ENCODE peak calls at places on chromosome 10, in eight cellular contexts. D is kidney epithelial cell; C is IMR-90; J is activated naive CD4-positive, alpha-beta T cell; E is lung microvascular endothelial cell; F is iPS-NIHi11; N is HCT116; A is AG04450. T is an unnamed sample.

GRCh38 chr10:19634163-19634562 is 182.1 kb upstream of the PLXDC2 start:
- DNase-seq in N (no peak), D (no peak), A (no peak), J (no peak), E (no peak), C (no peak), F (no peak), T (no peak)

GRCh38 chr10:3778708-3779108 is 6.3 kb downstream of the KLF6 start:
- DNase-seq in D (no peak), N (no peak), E (peak; percentile 55), A (no peak), C (peak; percentile 12), J (no peak), F (no peak), T (no peak)

GRCh38 chr10:81031774-81032173 is 494.1 kb downstream of the SH2D4B start:
- DNase-seq in J (no peak), D (no peak), A (no peak), E (no peak), F (no peak), N (no peak), C (no peak), T (no peak)

GRCh38 chr10:76492026-76492425 is 1060.6 kb downstream of the LRMDA start:
- DNase-seq in C (peak; percentile 75), J (no peak), F (no peak), E (no peak), N (no peak), D (peak; percentile 71), A (no peak), T (peak; percentile 7)

GRCh38 chr10:93980486-93980885 is 13.2 kb upstream of the PLCE1 start:
- DNase-seq in C (no peak), J (no peak), D (no peak), N (no peak), A (no peak), E (no peak), F (no peak), T (no peak)

GRCh38 chr10:87860156-87860795 is 3.1 kb downstream of the KLLN start:
- DNase-seq in E (peak; percentile 82), D (no peak), F (peak; percentile 32), C (peak; percentile 69), A (no peak), N (no peak), J (no peak), T (peak; percentile 40)

GRCh38 chr10:86659721-86660438 is 5.5 kb downstream of the OPN4 start:
- DNase-seq in N (no peak), E (no peak), J (no peak), F (no peak), A (no peak), C (no peak), D (no peak), T (no peak)

GRCh38 chr10:78053201-78053868 is 19.7 kb downstream of the RPS24 start:
- DNase-seq in J (no peak), C (peak; percentile 89), A (peak; percentile 41), D (no peak), N (no peak), F (no peak), E (no peak), T (no peak)

GRCh38 chr10:91296471-91296870 is 76.0 kb downstream of the PCGF5 start:
- DNase-seq in N (peak; percentile 64), F (peak; percentile 58), J (no peak), D (no peak), A (no peak), C (no peak), E (peak; percentile 75), T (no peak)